ENCODE peak calls at places on chromosome 10, in seven cellular contexts. One of them, this sample, is unnamed.

GRCh38 chr10:59587083-59587755 is 122.4 kb downstream of the SLC16A9 start:
- DNase-seq in COLO829: no peak
- DNase-seq in endodermal cell: no peak
- DNase-seq in activated naive CD4-positive, alpha-beta T cell treated with Interleukin-2 at 50 U/mL for 16 hours: no peak
- DNase-seq in cardiac muscle cell: no peak
- DNase-seq in mesenteric fat pad: no peak
- DNase-seq in activated T-cell treated with anti-CD3 and anti-CD28 coated beads, Interleukin-2, amount 50 U/mL, for 4 hours: no peak
- DNase-seq in this sample: no peak

GRCh38 chr10:100100651-100101525 is 19.2 kb upstream of the CPN1 start:
- DNase-seq in COLO829: peak
- DNase-seq in endodermal cell: peak
- DNase-seq in activated naive CD4-positive, alpha-beta T cell treated with Interleukin-2 at 50 U/mL for 16 hours: no peak
- DNase-seq in cardiac muscle cell: no peak
- DNase-seq in mesenteric fat pad: no peak
- DNase-seq in activated T-cell treated with anti-CD3 and anti-CD28 coated beads, Interleukin-2, amount 50 U/mL, for 4 hours: no peak
- DNase-seq in this sample: no peak

GRCh38 chr10:72250666-72251065 is 23.1 kb upstream of the DDIT4 start:
- DNase-seq in COLO829: no peak
- DNase-seq in endodermal cell: no peak
- DNase-seq in activated naive CD4-positive, alpha-beta T cell treated with Interleukin-2 at 50 U/mL for 16 hours: no peak
- DNase-seq in cardiac muscle cell: no peak
- DNase-seq in mesenteric fat pad: no peak
- DNase-seq in activated T-cell treated with anti-CD3 and anti-CD28 coated beads, Interleukin-2, amount 50 U/mL, for 4 hours: no peak
- DNase-seq in this sample: no peak

GRCh38 chr10:103829838-103830465 is 25.4 kb downstream of the SH3PXD2A start:
- DNase-seq in COLO829: no peak
- DNase-seq in endodermal cell: no peak
- DNase-seq in activated naive CD4-positive, alpha-beta T cell treated with Interleukin-2 at 50 U/mL for 16 hours: no peak
- DNase-seq in cardiac muscle cell: no peak
- DNase-seq in mesenteric fat pad: no peak
- DNase-seq in activated T-cell treated with anti-CD3 and anti-CD28 coated beads, Interleukin-2, amount 50 U/mL, for 4 hours: no peak
- DNase-seq in this sample: no peak

GRCh38 chr10:133335238-133336122 is 1.2 kb downstream of the CALY start:
- DNase-seq in COLO829: peak
- DNase-seq in endodermal cell: peak
- DNase-seq in activated naive CD4-positive, alpha-beta T cell treated with Interleukin-2 at 50 U/mL for 16 hours: peak
- DNase-seq in cardiac muscle cell: no peak
- DNase-seq in mesenteric fat pad: no peak
- DNase-seq in activated T-cell treated with anti-CD3 and anti-CD28 coated beads, Interleukin-2, amount 50 U/mL, for 4 hours: peak
- DNase-seq in this sample: peak

GRCh38 chr10:100934084-100934659 is 21.4 kb downstream of the SLF2 start:
- DNase-seq in COLO829: no peak
- DNase-seq in endodermal cell: no peak
- DNase-seq in activated naive CD4-positive, alpha-beta T cell treated with Interleukin-2 at 50 U/mL for 16 hours: no peak
- DNase-seq in cardiac muscle cell: no peak
- DNase-seq in mesenteric fat pad: no peak
- DNase-seq in activated T-cell treated with anti-CD3 and anti-CD28 coated beads, Interleukin-2, amount 50 U/mL, for 4 hours: no peak
- DNase-seq in this sample: no peak

GRCh38 chr10:119769886-119770285 is 44.0 kb downstream of the INPP5F start:
- DNase-seq in COLO829: peak
- DNase-seq in endodermal cell: no peak
- DNase-seq in activated naive CD4-positive, alpha-beta T cell treated with Interleukin-2 at 50 U/mL for 16 hours: no peak
- DNase-seq in cardiac muscle cell: no peak
- DNase-seq in mesenteric fat pad: no peak
- DNase-seq in activated T-cell treated with anti-CD3 and anti-CD28 coated beads, Interleukin-2, amount 50 U/mL, for 4 hours: no peak
- DNase-seq in this sample: no peak

GRCh38 chr10:75853085-75853484 is 421.7 kb downstream of the LRMDA start:
- DNase-seq in COLO829: peak
- DNase-seq in endodermal cell: no peak
- DNase-seq in activated naive CD4-positive, alpha-beta T cell treated with Interleukin-2 at 50 U/mL for 16 hours: no peak
- DNase-seq in cardiac muscle cell: no peak
- DNase-seq in mesenteric fat pad: no peak
- DNase-seq in activated T-cell treated with anti-CD3 and anti-CD28 coated beads, Interleukin-2, amount 50 U/mL, for 4 hours: no peak
- DNase-seq in this sample: no peak

GRCh38 chr10:51528527-51528926 is 170.9 kb downstream of the CSTF2T start:
- DNase-seq in COLO829: no peak
- DNase-seq in endodermal cell: no peak
- DNase-seq in activated naive CD4-positive, alpha-beta T cell treated with Interleukin-2 at 50 U/mL for 16 hours: no peak
- DNase-seq in cardiac muscle cell: no peak
- DNase-seq in mesenteric fat pad: no peak
- DNase-seq in activated T-cell treated with anti-CD3 and anti-CD28 coated beads, Interleukin-2, amount 50 U/mL, for 4 hours: no peak
- DNase-seq in this sample: no peak

GRCh38 chr10:15188629-15189028 is 20.1 kb upstream of the NMT2 start:
- DNase-seq in COLO829: no peak
- DNase-seq in endodermal cell: no peak
- DNase-seq in activated naive CD4-positive, alpha-beta T cell treated with Interleukin-2 at 50 U/mL for 16 hours: no peak
- DNase-seq in cardiac muscle cell: no peak
- DNase-seq in mesenteric fat pad: no peak
- DNase-seq in activated T-cell treated with anti-CD3 and anti-CD28 coated beads, Interleukin-2, amount 50 U/mL, for 4 hours: peak
- DNase-seq in this sample: no peak

GRCh38 chr10:122461729-122462532 is 578 bp downstream of the HTRA1 start:
- DNase-seq in COLO829: no peak
- DNase-seq in endodermal cell: peak
- DNase-seq in activated naive CD4-positive, alpha-beta T cell treated with Interleukin-2 at 50 U/mL for 16 hours: no peak
- DNase-seq in cardiac muscle cell: peak
- DNase-seq in mesenteric fat pad: peak
- DNase-seq in activated T-cell treated with anti-CD3 and anti-CD28 coated beads, Interleukin-2, amount 50 U/mL, for 4 hours: no peak
- DNase-seq in this sample: peak

GRCh38 chr10:98563811-98564210 is 117.1 kb upstream of the HPS1 start:
- DNase-seq in COLO829: no peak
- DNase-seq in endodermal cell: no peak
- DNase-seq in activated naive CD4-positive, alpha-beta T cell treated with Interleukin-2 at 50 U/mL for 16 hours: no peak
- DNase-seq in cardiac muscle cell: no peak
- DNase-seq in mesenteric fat pad: no peak
- DNase-seq in activated T-cell treated with anti-CD3 and anti-CD28 coated beads, Interleukin-2, amount 50 U/mL, for 4 hours: no peak
- DNase-seq in this sample: no peak

GRCh38 chr10:21972584-21972983 is 30.9 kb downstream of the DNAJC1 start:
- DNase-seq in COLO829: no peak
- DNase-seq in endodermal cell: no peak
- DNase-seq in activated naive CD4-positive, alpha-beta T cell treated with Interleukin-2 at 50 U/mL for 16 hours: no peak
- DNase-seq in cardiac muscle cell: no peak
- DNase-seq in mesenteric fat pad: no peak
- DNase-seq in activated T-cell treated with anti-CD3 and anti-CD28 coated beads, Interleukin-2, amount 50 U/mL, for 4 hours: no peak
- DNase-seq in this sample: no peak

GRCh38 chr10:97780991-97781540 is 9.3 kb upstream of the SFRP5 start:
- DNase-seq in COLO829: peak
- DNase-seq in endodermal cell: no peak
- DNase-seq in activated naive CD4-positive, alpha-beta T cell treated with Interleukin-2 at 50 U/mL for 16 hours: no peak
- DNase-seq in cardiac muscle cell: no peak
- DNase-seq in mesenteric fat pad: no peak
- DNase-seq in activated T-cell treated with anti-CD3 and anti-CD28 coated beads, Interleukin-2, amount 50 U/mL, for 4 hours: no peak
- DNase-seq in this sample: no peak

GRCh38 chr10:119022846-119023552 is 6.5 kb upstream of the NANOS1 start:
- DNase-seq in COLO829: no peak
- DNase-seq in endodermal cell: peak
- DNase-seq in activated naive CD4-positive, alpha-beta T cell treated with Interleukin-2 at 50 U/mL for 16 hours: no peak
- DNase-seq in cardiac muscle cell: no peak
- DNase-seq in mesenteric fat pad: no peak
- DNase-seq in activated T-cell treated with anti-CD3 and anti-CD28 coated beads, Interleukin-2, amount 50 U/mL, for 4 hours: no peak
- DNase-seq in this sample: no peak

GRCh38 chr10:104711167-104711765 is 70.2 kb downstream of the SORCS3 start:
- DNase-seq in COLO829: no peak
- DNase-seq in endodermal cell: peak
- DNase-seq in activated naive CD4-positive, alpha-beta T cell treated with Interleukin-2 at 50 U/mL for 16 hours: no peak
- DNase-seq in cardiac muscle cell: peak
- DNase-seq in mesenteric fat pad: no peak
- DNase-seq in activated T-cell treated with anti-CD3 and anti-CD28 coated beads, Interleukin-2, amount 50 U/mL, for 4 hours: no peak
- DNase-seq in this sample: no peak

GRCh38 chr10:8055420-8056349 is 1.2 kb downstream of the GATA3 start:
- DNase-seq in COLO829: no peak
- DNase-seq in endodermal cell: peak
- DNase-seq in activated naive CD4-positive, alpha-beta T cell treated with Interleukin-2 at 50 U/mL for 16 hours: peak
- DNase-seq in cardiac muscle cell: no peak
- DNase-seq in mesenteric fat pad: peak
- DNase-seq in activated T-cell treated with anti-CD3 and anti-CD28 coated beads, Interleukin-2, amount 50 U/mL, for 4 hours: no peak
- DNase-seq in this sample: no peak

GRCh38 chr10:93186631-93187030 is 112.9 kb downstream of the CYP26A1 start:
- DNase-seq in COLO829: no peak
- DNase-seq in endodermal cell: no peak
- DNase-seq in activated naive CD4-positive, alpha-beta T cell treated with Interleukin-2 at 50 U/mL for 16 hours: no peak
- DNase-seq in cardiac muscle cell: no peak
- DNase-seq in mesenteric fat pad: no peak
- DNase-seq in activated T-cell treated with anti-CD3 and anti-CD28 coated beads, Interleukin-2, amount 50 U/mL, for 4 hours: no peak
- DNase-seq in this sample: no peak

GRCh38 chr10:74575191-74575720 is 251.1 kb upstream of the KAT6B start:
- DNase-seq in COLO829: no peak
- DNase-seq in endodermal cell: no peak
- DNase-seq in activated naive CD4-positive, alpha-beta T cell treated with Interleukin-2 at 50 U/mL for 16 hours: no peak
- DNase-seq in cardiac muscle cell: no peak
- DNase-seq in mesenteric fat pad: no peak
- DNase-seq in activated T-cell treated with anti-CD3 and anti-CD28 coated beads, Interleukin-2, amount 50 U/mL, for 4 hours: no peak
- DNase-seq in this sample: peak

GRCh38 chr10:6513509-6513908 is 66.6 kb downstream of the PRKCQ start:
- DNase-seq in COLO829: no peak
- DNase-seq in endodermal cell: no peak
- DNase-seq in activated naive CD4-positive, alpha-beta T cell treated with Interleukin-2 at 50 U/mL for 16 hours: no peak
- DNase-seq in cardiac muscle cell: no peak
- DNase-seq in mesenteric fat pad: no peak
- DNase-seq in activated T-cell treated with anti-CD3 and anti-CD28 coated beads, Interleukin-2, amount 50 U/mL, for 4 hours: peak
- DNase-seq in this sample: no peak

GRCh38 chr10:34160595-34160994 is 654.5 kb downstream of the PARD3 start:
- DNase-seq in COLO829: no peak
- DNase-seq in endodermal cell: no peak
- DNase-seq in activated naive CD4-positive, alpha-beta T cell treated with Interleukin-2 at 50 U/mL for 16 hours: no peak
- DNase-seq in cardiac muscle cell: no peak
- DNase-seq in mesenteric fat pad: no peak
- DNase-seq in activated T-cell treated with anti-CD3 and anti-CD28 coated beads, Interleukin-2, amount 50 U/mL, for 4 hours: no peak
- DNase-seq in this sample: no peak

GRCh38 chr10:4698075-4698474 is 127.9 kb upstream of the AKR1E2 start:
- DNase-seq in COLO829: no peak
- DNase-seq in endodermal cell: no peak
- DNase-seq in activated naive CD4-positive, alpha-beta T cell treated with Interleukin-2 at 50 U/mL for 16 hours: no peak
- DNase-seq in cardiac muscle cell: no peak
- DNase-seq in mesenteric fat pad: no peak
- DNase-seq in activated T-cell treated with anti-CD3 and anti-CD28 coated beads, Interleukin-2, amount 50 U/mL, for 4 hours: no peak
- DNase-seq in this sample: no peak

GRCh38 chr10:9035355-9035754 is 980.9 kb downstream of the GATA3 start:
- DNase-seq in COLO829: no peak
- DNase-seq in endodermal cell: no peak
- DNase-seq in activated naive CD4-positive, alpha-beta T cell treated with Interleukin-2 at 50 U/mL for 16 hours: no peak
- DNase-seq in cardiac muscle cell: no peak
- DNase-seq in mesenteric fat pad: no peak
- DNase-seq in activated T-cell treated with anti-CD3 and anti-CD28 coated beads, Interleukin-2, amount 50 U/mL, for 4 hours: no peak
- DNase-seq in this sample: no peak

GRCh38 chr10:91198781-91199180 is 21.7 kb upstream of the PCGF5 start:
- DNase-seq in COLO829: no peak
- DNase-seq in endodermal cell: no peak
- DNase-seq in activated naive CD4-positive, alpha-beta T cell treated with Interleukin-2 at 50 U/mL for 16 hours: no peak
- DNase-seq in cardiac muscle cell: no peak
- DNase-seq in mesenteric fat pad: no peak
- DNase-seq in activated T-cell treated with anti-CD3 and anti-CD28 coated beads, Interleukin-2, amount 50 U/mL, for 4 hours: no peak
- DNase-seq in this sample: no peak

GRCh38 chr10:57844387-57844998 is 423.2 kb downstream of the IPMK start:
- DNase-seq in COLO829: no peak
- DNase-seq in endodermal cell: no peak
- DNase-seq in activated naive CD4-positive, alpha-beta T cell treated with Interleukin-2 at 50 U/mL for 16 hours: no peak
- DNase-seq in cardiac muscle cell: peak
- DNase-seq in mesenteric fat pad: no peak
- DNase-seq in activated T-cell treated with anti-CD3 and anti-CD28 coated beads, Interleukin-2, amount 50 U/mL, for 4 hours: no peak
- DNase-seq in this sample: peak

GRCh38 chr10:76287856-76288255 is 856.4 kb downstream of the LRMDA start:
- DNase-seq in COLO829: no peak
- DNase-seq in endodermal cell: no peak
- DNase-seq in activated naive CD4-positive, alpha-beta T cell treated with Interleukin-2 at 50 U/mL for 16 hours: no peak
- DNase-seq in cardiac muscle cell: no peak
- DNase-seq in mesenteric fat pad: no peak
- DNase-seq in activated T-cell treated with anti-CD3 and anti-CD28 coated beads, Interleukin-2, amount 50 U/mL, for 4 hours: no peak
- DNase-seq in this sample: no peak

GRCh38 chr10:13665516-13666262 is 78.9 kb downstream of the PRPF18 start:
- DNase-seq in COLO829: no peak
- DNase-seq in endodermal cell: no peak
- DNase-seq in activated naive CD4-positive, alpha-beta T cell treated with Interleukin-2 at 50 U/mL for 16 hours: no peak
- DNase-seq in cardiac muscle cell: no peak
- DNase-seq in mesenteric fat pad: no peak
- DNase-seq in activated T-cell treated with anti-CD3 and anti-CD28 coated beads, Interleukin-2, amount 50 U/mL, for 4 hours: no peak
- DNase-seq in this sample: no peak

GRCh38 chr10:110903280-110904278 is 15.4 kb downstream of the BBIP1 start:
- DNase-seq in COLO829: no peak
- DNase-seq in endodermal cell: no peak
- DNase-seq in activated naive CD4-positive, alpha-beta T cell treated with Interleukin-2 at 50 U/mL for 16 hours: peak
- DNase-seq in cardiac muscle cell: no peak
- DNase-seq in mesenteric fat pad: no peak
- DNase-seq in activated T-cell treated with anti-CD3 and anti-CD28 coated beads, Interleukin-2, amount 50 U/mL, for 4 hours: no peak
- DNase-seq in this sample: no peak

GRCh38 chr10:88236121-88236743 is 346.9 kb downstream of the RNLS start:
- DNase-seq in COLO829: no peak
- DNase-seq in endodermal cell: no peak
- DNase-seq in activated naive CD4-positive, alpha-beta T cell treated with Interleukin-2 at 50 U/mL for 16 hours: no peak
- DNase-seq in cardiac muscle cell: no peak
- DNase-seq in mesenteric fat pad: no peak
- DNase-seq in activated T-cell treated with anti-CD3 and anti-CD28 coated beads, Interleukin-2, amount 50 U/mL, for 4 hours: no peak
- DNase-seq in this sample: no peak

GRCh38 chr10:129963076-129963830 is 821 bp downstream of the EBF3 start:
- DNase-seq in COLO829: no peak
- DNase-seq in endodermal cell: peak
- DNase-seq in activated naive CD4-positive, alpha-beta T cell treated with Interleukin-2 at 50 U/mL for 16 hours: no peak
- DNase-seq in cardiac muscle cell: peak
- DNase-seq in mesenteric fat pad: no peak
- DNase-seq in activated T-cell treated with anti-CD3 and anti-CD28 coated beads, Interleukin-2, amount 50 U/mL, for 4 hours: no peak
- DNase-seq in this sample: no peak

GRCh38 chr10:68153473-68154210 is 44.4 kb downstream of the MYPN start:
- DNase-seq in COLO829: peak
- DNase-seq in endodermal cell: peak
- DNase-seq in activated naive CD4-positive, alpha-beta T cell treated with Interleukin-2 at 50 U/mL for 16 hours: no peak
- DNase-seq in cardiac muscle cell: peak
- DNase-seq in mesenteric fat pad: no peak
- DNase-seq in activated T-cell treated with anti-CD3 and anti-CD28 coated beads, Interleukin-2, amount 50 U/mL, for 4 hours: no peak
- DNase-seq in this sample: peak

GRCh38 chr10:107561136-107561650 is 396.7 kb upstream of the SORCS1 start:
- DNase-seq in COLO829: no peak
- DNase-seq in endodermal cell: no peak
- DNase-seq in activated naive CD4-positive, alpha-beta T cell treated with Interleukin-2 at 50 U/mL for 16 hours: no peak
- DNase-seq in cardiac muscle cell: no peak
- DNase-seq in mesenteric fat pad: no peak
- DNase-seq in activated T-cell treated with anti-CD3 and anti-CD28 coated beads, Interleukin-2, amount 50 U/mL, for 4 hours: no peak
- DNase-seq in this sample: no peak

GRCh38 chr10:9198611-9199010 is 1144.1 kb downstream of the GATA3 start:
- DNase-seq in COLO829: no peak
- DNase-seq in endodermal cell: no peak
- DNase-seq in activated naive CD4-positive, alpha-beta T cell treated with Interleukin-2 at 50 U/mL for 16 hours: no peak
- DNase-seq in cardiac muscle cell: no peak
- DNase-seq in mesenteric fat pad: no peak
- DNase-seq in activated T-cell treated with anti-CD3 and anti-CD28 coated beads, Interleukin-2, amount 50 U/mL, for 4 hours: no peak
- DNase-seq in this sample: no peak

This sample was measured in HAP-1.